ENCODE peak calls at places on chromosomes 12 and 14, in five cellular contexts. One of them, this sample, is unnamed.

GRCh38 chr14:92506230-92506629 is 7.4 kb upstream of the RIN3 start:
- DNase-seq in HepG2: no peak
- DNase-seq in H1: no peak
- DNase-seq in K562: no peak
- DNase-seq in GM12878: no peak
- DNase-seq in this sample: no peak

GRCh38 chr12:19411234-19412221 is 27.8 kb upstream of the AEBP2 start:
- DNase-seq in GM12878: no peak
- DNase-seq in H1: no peak
- DNase-seq in HepG2: no peak
- DNase-seq in K562: no peak
- DNase-seq in this sample: no peak

GRCh38 chr14:104785708-104786080 is 9.9 kb downstream of the AKT1 start:
- DNase-seq in K562: no peak
- DNase-seq in GM12878: no peak
- DNase-seq in H1: no peak
- DNase-seq in HepG2: no peak
- DNase-seq in this sample: no peak

GRCh38 chr12:131783915-131784541 is 44.2 kb upstream of the MMP17 start:
- DNase-seq in H1: no peak
- DNase-seq in K562: peak
- DNase-seq in HepG2: no peak
- DNase-seq in GM12878: peak
- DNase-seq in this sample: peak

GRCh38 chr14:76720382-76720813 is 40.9 kb upstream of the VASH1 start:
- DNase-seq in K562: peak
- DNase-seq in HepG2: peak
- DNase-seq in GM12878: peak
- DNase-seq in H1: no peak
- DNase-seq in this sample: no peak

GRCh38 chr12:15788266-15789214 is 648 bp downstream of the EPS8 start:
- DNase-seq in H1: no peak
- DNase-seq in K562: no peak
- DNase-seq in HepG2: peak
- DNase-seq in GM12878: peak
- DNase-seq in this sample: peak

GRCh38 chr14:97267509-97267908 is 470.3 kb downstream of the VRK1 start:
- DNase-seq in HepG2: no peak
- DNase-seq in H1: no peak
- DNase-seq in K562: no peak
- DNase-seq in GM12878: no peak
- DNase-seq in this sample: peak

GRCh38 chr14:39034481-39035296 is 68.3 kb downstream of the SEC23A start:
- DNase-seq in HepG2: peak
- DNase-seq in GM12878: no peak
- DNase-seq in H1: no peak
- DNase-seq in K562: no peak
- DNase-seq in this sample: no peak

GRCh38 chr12:130161261-130162231 is 718 bp upstream of the FZD10 start:
- DNase-seq in K562: no peak
- DNase-seq in H1: peak
- DNase-seq in GM12878: no peak
- DNase-seq in HepG2: no peak
- DNase-seq in this sample: no peak

GRCh38 chr12:108029081-108029790 is 99.9 kb upstream of the WSCD2 start:
- DNase-seq in GM12878: no peak
- DNase-seq in HepG2: no peak
- DNase-seq in K562: no peak
- DNase-seq in H1: no peak
- DNase-seq in this sample: no peak

GRCh38 chr14:22994762-22995275 is 12.5 kb upstream of the AJUBA start:
- DNase-seq in GM12878: no peak
- DNase-seq in K562: peak
- DNase-seq in HepG2: peak
- DNase-seq in H1: no peak
- DNase-seq in this sample: no peak

GRCh38 chr14:74261288-74261687 is 22.0 kb downstream of the VSX2 start:
- DNase-seq in HepG2: no peak
- DNase-seq in K562: no peak
- DNase-seq in GM12878: no peak
- DNase-seq in H1: no peak
- DNase-seq in this sample: no peak

GRCh38 chr12:130479401-130480125 is 141.9 kb downstream of the PIWIL1 start:
- DNase-seq in H1: no peak
- DNase-seq in HepG2: no peak
- DNase-seq in GM12878: no peak
- DNase-seq in K562: no peak
- DNase-seq in this sample: no peak

GRCh38 chr12:109305547-109305946 is 3.5 kb downstream of the FOXN4 start:
- DNase-seq in GM12878: no peak
- DNase-seq in H1: no peak
- DNase-seq in HepG2: no peak
- DNase-seq in K562: no peak
- DNase-seq in this sample: no peak

GRCh38 chr14:104794641-104795467 is 694 bp downstream of the AKT1 start:
- DNase-seq in H1: no peak
- DNase-seq in GM12878: no peak
- DNase-seq in HepG2: no peak
- DNase-seq in K562: peak
- DNase-seq in this sample: no peak

GRCh38 chr14:70181276-70181675 is 7.5 kb downstream of the SLC8A3 start:
- DNase-seq in GM12878: no peak
- DNase-seq in HepG2: no peak
- DNase-seq in H1: no peak
- DNase-seq in K562: no peak
- DNase-seq in this sample: no peak

GRCh38 chr12:66538970-66539369 is 139.9 kb downstream of the GRIP1 start:
- DNase-seq in K562: no peak
- DNase-seq in GM12878: no peak
- DNase-seq in H1: no peak
- DNase-seq in HepG2: no peak
- DNase-seq in this sample: no peak

GRCh38 chr12:132275110-132275531 is 54.3 kb downstream of the GALNT9 start:
- DNase-seq in H1: peak
- DNase-seq in K562: peak
- DNase-seq in GM12878: no peak
- DNase-seq in HepG2: peak
- DNase-seq in this sample: peak

GRCh38 chr12:5571115-5571514 is 139.2 kb downstream of the NTF3 start:
- DNase-seq in K562: no peak
- DNase-seq in HepG2: no peak
- DNase-seq in GM12878: no peak
- DNase-seq in H1: no peak
- DNase-seq in this sample: no peak

GRCh38 chr14:97077253-97077653 is 280.1 kb downstream of the VRK1 start:
- DNase-seq in HepG2: no peak
- DNase-seq in GM12878: peak
- DNase-seq in H1: no peak
- DNase-seq in K562: peak
- DNase-seq in this sample: peak

GRCh38 chr12:92408072-92408900 is 262.6 kb upstream of the BTG1 start:
- DNase-seq in HepG2: peak
- DNase-seq in K562: peak
- DNase-seq in H1: peak
- DNase-seq in GM12878: no peak
- DNase-seq in this sample: peak

GRCh38 chr12:24907464-24907863 is 41.4 kb downstream of the BCAT1 start:
- DNase-seq in GM12878: no peak
- DNase-seq in H1: no peak
- DNase-seq in K562: no peak
- DNase-seq in HepG2: no peak
- DNase-seq in this sample: no peak

GRCh38 chr12:24913130-24913529 is 35.8 kb downstream of the BCAT1 start:
- DNase-seq in GM12878: no peak
- DNase-seq in H1: no peak
- DNase-seq in K562: no peak
- DNase-seq in HepG2: no peak
- DNase-seq in this sample: no peak

GRCh38 chr12:24913953-24914352 is 34.9 kb downstream of the BCAT1 start:
- DNase-seq in K562: no peak
- DNase-seq in H1: no peak
- DNase-seq in GM12878: no peak
- DNase-seq in HepG2: no peak
- DNase-seq in this sample: no peak

GRCh38 chr12:24909667-24910066 is 39.2 kb downstream of the BCAT1 start:
- DNase-seq in K562: no peak
- DNase-seq in HepG2: no peak
- DNase-seq in H1: peak
- DNase-seq in GM12878: no peak
- DNase-seq in this sample: no peak

DNA sequence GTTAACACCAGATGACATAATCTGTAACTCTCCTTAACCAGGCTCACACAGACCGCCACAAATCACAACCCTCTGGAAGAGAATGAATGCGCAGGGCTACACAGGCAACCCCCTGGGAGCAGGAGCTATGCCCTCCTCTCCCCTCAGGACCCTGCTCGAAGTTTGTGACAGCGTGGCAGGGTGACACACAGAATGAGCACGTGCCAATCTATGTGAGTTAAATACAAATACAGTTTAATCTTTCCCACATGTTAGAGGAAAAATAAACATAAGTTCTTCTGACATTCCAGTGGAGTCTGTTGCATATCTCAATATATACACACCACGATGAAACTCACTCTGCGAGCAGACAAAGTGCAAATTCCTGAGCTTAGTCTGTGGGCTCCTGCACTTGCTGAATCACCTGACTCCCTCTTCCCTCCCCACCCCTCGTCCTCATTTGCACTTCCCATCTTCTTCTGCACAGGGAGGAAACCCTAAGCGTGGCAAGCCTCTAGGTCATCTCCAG is 37.6 kb downstream of the BCAT1 start:
- DNase-seq in GM12878: no peak
- DNase-seq in HepG2: peak
- DNase-seq in H1: peak
- DNase-seq in K562: no peak
- DNase-seq in this sample: no peak
- TF ChIP-seq SP1 in GM12878: no peak
- TF ChIP-seq SP1 in HepG2: no peak
- TF ChIP-seq SP1 in H1: no peak
- TF ChIP-seq SP1 in K562: no peak
- TF ChIP-seq SP1 in this sample: no peak

DNA sequence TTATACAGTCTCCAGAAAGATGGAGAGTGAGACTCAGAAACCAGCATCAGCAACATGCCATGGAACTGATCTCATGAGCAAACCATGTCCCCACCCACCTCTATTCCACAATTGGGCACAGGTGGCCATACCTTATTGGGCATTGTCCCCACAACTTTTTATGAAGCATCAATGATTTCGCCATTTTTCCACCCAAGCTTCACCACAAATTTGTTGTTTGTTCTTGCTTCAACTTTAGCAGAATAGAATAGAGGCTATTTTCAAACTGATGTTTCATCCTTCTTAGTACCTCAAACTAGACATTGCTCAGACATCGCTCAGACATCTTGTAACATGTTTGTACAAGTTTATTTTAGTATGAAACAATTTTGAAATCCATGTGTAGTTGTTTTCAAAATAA is 112.5 kb upstream of the TMTC2 start:
- DNase-seq in K562: no peak
- DNase-seq in GM12878: no peak
- DNase-seq in H1: no peak
- DNase-seq in HepG2: no peak
- DNase-seq in this sample: no peak
- TF ChIP-seq RAD21 in K562: no peak
- TF ChIP-seq RAD21 in GM12878: no peak
- TF ChIP-seq RAD21 in H1: no peak
- TF ChIP-seq RAD21 in HepG2: no peak
- TF ChIP-seq RAD21 in this sample: no peak

GRCh38 chr14:60266021-60266937 is 17.3 kb downstream of the PPM1A start:
- DNase-seq in K562: peak
- DNase-seq in HepG2: peak
- DNase-seq in H1: no peak
- DNase-seq in GM12878: no peak
- DNase-seq in this sample: peak

GRCh38 chr14:60265163-60265562 is 16.1 kb downstream of the PPM1A start:
- DNase-seq in HepG2: no peak
- DNase-seq in H1: no peak
- DNase-seq in K562: no peak
- DNase-seq in GM12878: no peak
- DNase-seq in this sample: no peak
- TF ChIP-seq MAX in HepG2: no peak
- TF ChIP-seq MAX in H1: no peak
- TF ChIP-seq MAX in K562: no peak
- TF ChIP-seq MAX in GM12878: no peak
- TF ChIP-seq MAX in this sample: no peak

DNA sequence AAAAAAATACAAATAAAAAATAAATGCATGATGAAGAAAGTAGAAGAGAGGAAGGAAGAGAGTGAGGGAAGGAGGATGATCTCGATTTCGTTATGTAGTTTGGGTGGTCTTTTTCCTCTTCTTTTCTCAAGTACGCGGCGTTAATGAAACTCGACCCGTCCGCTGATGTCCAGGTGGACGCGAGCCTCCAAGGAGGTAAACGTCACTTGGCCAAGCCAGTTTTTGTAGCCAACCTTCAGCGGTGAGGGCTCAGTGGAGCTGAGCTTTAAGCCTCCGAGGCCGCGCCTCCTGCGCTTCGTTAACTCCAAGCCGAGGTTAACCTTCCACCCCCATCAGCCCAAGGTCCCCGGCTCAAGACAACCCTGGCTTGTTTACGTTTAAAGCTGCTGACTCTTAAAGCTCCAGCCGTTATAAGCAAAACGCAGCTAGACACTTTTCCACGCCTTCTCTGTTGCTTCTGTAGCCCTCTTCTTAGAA is 736 bp upstream of the ITPR2 start:
- DNase-seq in GM12878: no peak
- DNase-seq in K562: peak
- DNase-seq in HepG2: no peak
- DNase-seq in H1: peak
- DNase-seq in this sample: no peak
- TF ChIP-seq SP1 in GM12878: peak
- TF ChIP-seq SP1 in K562: no peak
- TF ChIP-seq SP1 in HepG2: no peak
- TF ChIP-seq SP1 in H1: peak
- TF ChIP-seq SP1 in this sample: no peak

GRCh38 chr14:71384007-71384605 is 476.8 kb downstream of the PCNX1 start:
- DNase-seq in GM12878: no peak
- DNase-seq in K562: no peak
- DNase-seq in H1: no peak
- DNase-seq in HepG2: no peak
- DNase-seq in this sample: no peak
- TF ChIP-seq RAD21 in GM12878: no peak
- TF ChIP-seq RAD21 in K562: no peak
- TF ChIP-seq RAD21 in H1: no peak
- TF ChIP-seq RAD21 in HepG2: no peak
- TF ChIP-seq RAD21 in this sample: no peak

DNA sequence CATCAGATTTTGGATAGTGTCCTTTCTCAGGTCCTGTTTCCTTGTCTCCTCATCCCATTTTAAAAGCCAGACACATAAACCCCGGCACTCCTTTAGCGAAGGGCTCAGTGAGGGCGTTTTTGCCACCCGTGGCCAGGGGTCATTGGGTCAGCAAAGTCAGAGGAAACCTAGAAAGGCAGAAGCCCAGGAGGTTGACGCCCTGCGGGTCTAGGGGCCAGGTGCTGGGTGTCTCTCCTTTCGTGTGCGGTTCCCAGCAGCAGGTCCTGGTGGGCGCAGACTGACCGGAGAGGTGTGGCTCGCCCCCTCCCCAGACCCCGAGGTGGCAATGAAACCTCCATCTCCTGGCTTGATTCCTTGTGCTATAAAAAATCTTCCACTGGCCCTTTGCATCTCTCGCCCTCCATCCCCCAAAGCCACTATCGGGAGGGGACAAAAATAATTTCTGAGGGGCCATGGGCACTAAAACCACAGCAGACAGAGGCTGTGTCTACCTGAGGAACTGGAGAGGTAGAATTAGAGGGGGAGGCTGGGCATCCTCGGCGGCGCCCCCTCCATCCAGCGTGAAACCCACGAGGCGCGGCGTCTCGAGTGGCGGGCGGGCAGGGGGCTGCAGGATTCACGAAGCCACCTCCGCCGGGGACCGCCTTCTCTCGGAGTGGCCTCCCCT is 856 bp upstream of the FRMD6 start:
- DNase-seq in H1: peak
- DNase-seq in HepG2: no peak
- DNase-seq in K562: peak
- DNase-seq in GM12878: no peak
- DNase-seq in this sample: no peak
- TF ChIP-seq MAX in H1: no peak
- TF ChIP-seq MAX in HepG2: peak
- TF ChIP-seq MAX in K562: no peak
- TF ChIP-seq MAX in GM12878: no peak
- TF ChIP-seq MAX in this sample: no peak